ENCODE peak calls at places on chromosomes 3 and 15, in ten cellular contexts. Y is astrocyte of the cerebellum; Z is NCI-H1436; I is activated CD8-positive, alpha-beta memory T cell treated with anti-CD3 and anti-CD28 coated beads, Interleukin-2, amount 10 ng/mL, durations not matched to agents 7 days and 5 days; L is activated naive CD8-positive, alpha-beta T cell treated with anti-CD3 and anti-CD28 coated beads for 36 hours; V is stimulated activated CD4-positive, alpha-beta T cell treated with anti-CD3 and anti-CD28 coated beads, Interleukin-1b, Interleukin-23, amount 100 ng/mL, for 4 hours; G is kidney tubule cell; M is retina; O is hippocampal formation; E is activated T-cell treated with anti-CD3 and anti-CD28 coated beads for 48 hours. U is an unnamed sample.

GRCh38 chr3:65633018-65633417 is 405.7 kb downstream of the MAGI1 start:
- DNase-seq in I (no peak), Y (no peak), O (no peak), M (no peak), Z (no peak), E (no peak), G (no peak), L (no peak), V (no peak), U (no peak)

GRCh38 chr3:129985113-129985512 is 10.6 kb downstream of the TRH start:
- DNase-seq in I (no peak), M (no peak), O (no peak), G (no peak), L (no peak), Z (peak; percentile 97), V (no peak), Y (no peak), E (no peak), U (no peak)

GRCh38 chr15:98002874-98003273 is 42.4 kb downstream of the ARRDC4 start:
- DNase-seq in E (no peak), M (no peak), L (no peak), O (no peak), I (no peak), Y (no peak), V (no peak), G (no peak), Z (no peak), U (no peak)

GRCh38 chr15:41891946-41892345 is 1.9 kb downstream of the SPTBN5 start:
- DNase-seq in M (peak; percentile 38), Z (no peak), Y (no peak), E (no peak), L (no peak), I (no peak), V (no peak), G (peak; percentile 27), O (no peak), U (no peak)

GRCh38 chr15:63396546-63396939 is 14.9 kb upstream of the CA12 start:
- DNase-seq in O (no peak), M (no peak), E (no peak), L (no peak), Y (no peak), I (no peak), Z (no peak), G (no peak), V (no peak), U (no peak)

GRCh38 chr3:72694398-72694797 is 153.8 kb downstream of the SHQ1 start:
- DNase-seq in L (no peak), E (no peak), I (no peak), V (no peak), Y (peak; percentile 38), M (no peak), Z (no peak), O (no peak), G (peak; percentile 23), U (no peak)

GRCh38 chr3:175346573-175347356 is 487.6 kb downstream of the NAALADL2 start:
- DNase-seq in E (no peak), Y (peak; percentile 84), L (no peak), O (peak; percentile 30), M (no peak), V (no peak), G (peak; percentile 87), Z (peak; percentile 94), I (no peak), U (no peak)

GRCh38 chr15:64857421-64857820 is 15.7 kb downstream of the PLEKHO2 start:
- DNase-seq in I (no peak), O (no peak), L (no peak), M (no peak), Z (no peak), E (no peak), G (peak; percentile 79), Y (peak; percentile 22), V (no peak), U (no peak)

GRCh38 chr3:188734395-188734794 is 437.4 kb upstream of the TPRG1 start:
- DNase-seq in L (no peak), Y (no peak), G (no peak), M (no peak), V (no peak), Z (peak; percentile 40), O (no peak), I (no peak), E (no peak), U (no peak)